ENCODE peak calls at places on chromosomes 4 and X, in nine cellular contexts. J is NCI-H2081, B is AG10803, V is adipocyte, Q is AG20443, R is HEK293T, N is mammary epithelial cell, W is fibroblast of lung, K is T-helper 9 cell. I is an unnamed sample.

GRCh38 chr4:119526786-119527550 is 101.6 kb downstream of the PDE5A start:
- DNase-seq in J (no peak), B (peak), V (peak), Q (no peak), R (no peak), N (no peak), W (no peak), K (no peak), I (no peak)

GRCh38 chr4:185424905-185425599 is 712 bp downstream of the UFSP2 start:
- DNase-seq in J (no peak), B (peak), V (peak), Q (no peak), R (no peak), N (peak), W (peak), K (no peak), I (peak)

GRCh38 chrX:140767646-140768045 is 58.1 kb downstream of the LINC00632 start:
- DNase-seq in J (no peak), B (peak), V (peak), Q (no peak), R (no peak), N (no peak), W (no peak), K (no peak), I (peak)

GRCh38 chr4:74433043-74433442 is 11.9 kb upstream of the AREG start:
- DNase-seq in J (no peak), B (no peak), V (no peak), Q (no peak), R (no peak), N (no peak), W (no peak), K (no peak), I (peak)

GRCh38 chrX:49266536-49267445 is 2.3 kb upstream of the FOXP3 start:
- DNase-seq in J (no peak), B (no peak), V (no peak), Q (no peak), R (no peak), N (no peak), W (no peak), K (no peak), I (no peak)

GRCh38 chr4:7295917-7296660 is 103.8 kb downstream of the SORCS2 start:
- DNase-seq in J (no peak), B (peak), V (peak), Q (peak), R (peak), N (peak), W (peak), K (no peak), I (peak)

GRCh38 chr4:27921236-27921635 is 1060.6 kb downstream of the STIM2 start:
- DNase-seq in J (no peak), B (no peak), V (peak), Q (no peak), R (no peak), N (peak), W (peak), K (no peak), I (peak)

GRCh38 chr4:90852232-90852631 is 725.0 kb downstream of the CCSER1 start:
- DNase-seq in J (no peak), B (no peak), V (no peak), Q (no peak), R (no peak), N (no peak), W (no peak), K (no peak), I (no peak)

GRCh38 chr4:109164011-109164410 is 138.4 kb downstream of the COL25A1 start:
- DNase-seq in J (no peak), B (peak), V (peak), Q (peak), R (no peak), N (no peak), W (no peak), K (no peak), I (no peak)

GRCh38 chrX:130485870-130486269 is 84.1 kb downstream of the RBMX2 start:
- DNase-seq in J (no peak), B (no peak), V (no peak), Q (no peak), R (no peak), N (no peak), W (no peak), K (no peak), I (no peak)

GRCh38 chr4:37370052-37370451 is 125.5 kb downstream of the NWD2 start:
- DNase-seq in J (no peak), B (no peak), V (no peak), Q (no peak), R (no peak), N (no peak), W (no peak), K (no peak), I (no peak)

GRCh38 chr4:3515646-3516045 is 16.6 kb downstream of the LRPAP1 start:
- DNase-seq in J (no peak), B (no peak), V (no peak), Q (no peak), R (no peak), N (no peak), W (no peak), K (no peak), I (no peak)

GRCh38 chrX:6203462-6204215 is 25.0 kb downstream of the NLGN4X start:
- DNase-seq in J (no peak), B (no peak), V (no peak), Q (no peak), R (no peak), N (no peak), W (no peak), K (no peak), I (no peak)

GRCh38 chrX:73021361-73022092 is 18.8 kb downstream of the PABPC1L2B start:
- DNase-seq in J (no peak), B (no peak), V (no peak), Q (no peak), R (no peak), N (no peak), W (no peak), K (no peak), I (no peak)

GRCh38 chr4:123304151-123305021 is 92.2 kb upstream of the SPRY1 start:
- DNase-seq in J (peak), B (no peak), V (no peak), Q (no peak), R (no peak), N (no peak), W (peak), K (no peak), I (no peak)

GRCh38 chr4:159979351-159979750 is 876.5 kb downstream of the RAPGEF2 start:
- DNase-seq in J (no peak), B (no peak), V (no peak), Q (no peak), R (no peak), N (no peak), W (no peak), K (no peak), I (no peak)

GRCh38 chrX:67613366-67613765 is 69.5 kb downstream of the AR start:
- DNase-seq in J (no peak), B (peak), V (no peak), Q (no peak), R (no peak), N (no peak), W (no peak), K (no peak), I (peak)

GRCh38 chr4:184349283-184350039 is 124.9 kb downstream of the IRF2 start:
- DNase-seq in J (no peak), B (no peak), V (no peak), Q (no peak), R (no peak), N (no peak), W (no peak), K (no peak), I (no peak)

GRCh38 chr4:98928505-98929340 is at the start of gene EIF4E:
- DNase-seq in J (peak), B (peak), V (peak), Q (peak), R (peak), N (peak), W (peak), K (peak), I (peak)

GRCh38 chrX:46577116-46578005 is 3.8 kb downstream of the CHST7 start:
- DNase-seq in J (no peak), B (peak), V (peak), Q (peak), R (no peak), N (peak), W (no peak), K (no peak), I (peak)

GRCh38 chrX:48715066-48715465 is 18.5 kb downstream of the SUV39H1 start:
- DNase-seq in J (no peak), B (peak), V (peak), Q (peak), R (no peak), N (peak), W (peak), K (no peak), I (peak)

GRCh38 chr4:10295326-10295725 is 161.9 kb downstream of the ZNF518B start:
- DNase-seq in J (no peak), B (no peak), V (no peak), Q (no peak), R (no peak), N (no peak), W (no peak), K (no peak), I (no peak)

GRCh38 chr4:121829511-121829910 is 5.8 kb upstream of the CCNA2 start:
- DNase-seq in J (no peak), B (peak), V (no peak), Q (no peak), R (no peak), N (no peak), W (no peak), K (no peak), I (no peak)

GRCh38 chr4:147104768-147105167 is 159.1 kb upstream of the TTC29 start:
- DNase-seq in J (no peak), B (no peak), V (peak), Q (no peak), R (no peak), N (no peak), W (no peak), K (no peak), I (no peak)

GRCh38 chrX:1336331-1337143 is at the start of gene IL3RA:
- DNase-seq in J (no peak), B (peak), V (peak), Q (peak), R (no peak), N (no peak), W (no peak), K (no peak), I (no peak)

GRCh38 chr4:148210661-148211060 is 231.6 kb downstream of the NR3C2 start:
- DNase-seq in J (no peak), B (no peak), V (no peak), Q (no peak), R (no peak), N (no peak), W (no peak), K (no peak), I (no peak)

GRCh38 chrX:41952102-41952501 is 28.7 kb upstream of the CASK start:
- DNase-seq in J (no peak), B (no peak), V (no peak), Q (no peak), R (no peak), N (no peak), W (no peak), K (no peak), I (no peak)

GRCh38 chr4:24802648-24803047 is 7.3 kb downstream of the SOD3 start:
- DNase-seq in J (no peak), B (no peak), V (peak), Q (no peak), R (no peak), N (no peak), W (no peak), K (no peak), I (no peak)

GRCh38 chr4:87416965-87417364 is 5.4 kb upstream of the NUDT9 start:
- DNase-seq in J (no peak), B (no peak), V (no peak), Q (no peak), R (no peak), N (no peak), W (no peak), K (no peak), I (no peak)

GRCh38 chrX:23883737-23884354 is 23.9 kb downstream of the APOO start:
- DNase-seq in J (no peak), B (peak), V (peak), Q (peak), R (peak), N (peak), W (peak), K (no peak), I (peak)

GRCh38 chr4:128310266-128310697 is 22.7 kb upstream of the PGRMC2 start:
- DNase-seq in J (no peak), B (no peak), V (no peak), Q (peak), R (peak), N (no peak), W (peak), K (no peak), I (peak)